ENCODE peak calls at places on chromosomes 5 and 9, in six cellular contexts. K, N, O, P, I and R are unnamed samples.

GRCh38 chr9:114263853-114264510 is 58.9 kb upstream of the ORM1 start:
- DNase-seq in N (peak; percentile 76), O (no peak), I (no peak), P (peak; percentile 52), K (no peak), R (no peak)

GRCh38 chr9:38067611-38067891 is 1.5 kb downstream of the SHB start:
- DNase-seq in I (no peak), K (no peak), P (peak; percentile 43), O (no peak), N (no peak), R (peak; percentile 59)

GRCh38 chr5:94113-94892 is 2.3 kb downstream of the PLEKHG4B start:
- DNase-seq in N (peak; percentile 37), O (no peak), P (no peak), I (no peak), K (no peak), R (no peak)

GRCh38 chr5:15499528-15500325 is at the start of gene FBXL7:
- DNase-seq in I (peak; percentile 70), N (peak; percentile 92), P (peak; percentile 94), O (no peak), K (no peak), R (peak; percentile 35)

GRCh38 chr5:68646142-68646541 is 430.6 kb downstream of the PIK3R1 start:
- DNase-seq in I (no peak), K (no peak), O (no peak), N (no peak), P (no peak), R (no peak)

GRCh38 chr5:116361171-116361967 is 213.3 kb downstream of the SEMA6A start:
- DNase-seq in O (no peak), I (no peak), P (peak; percentile 90), N (peak; percentile 87), K (no peak), R (peak; percentile 38)

GRCh38 chr9:124456341-124457078 is 6.3 kb downstream of the ADGRD2 start:
- DNase-seq in I (no peak), O (no peak), N (no peak), P (no peak), K (no peak), R (no peak)

GRCh38 chr5:175443514-175444059 is 395 bp downstream of the DRD1 start:
- DNase-seq in N (no peak), O (no peak), I (no peak), K (no peak), P (peak; percentile 44), R (no peak)

GRCh38 chr5:113450366-113451328 is 15.9 kb upstream of the TSSK1B start:
- DNase-seq in P (no peak), I (no peak), N (no peak), K (no peak), O (no peak), R (no peak)

GRCh38 chr5:3197237-3197636 is 398.4 kb upstream of the IRX1 start:
- DNase-seq in N (no peak), I (no peak), P (no peak), O (no peak), K (no peak), R (no peak)

GRCh38 chr5:2371419-2371710 is 380.1 kb downstream of the IRX2 start:
- DNase-seq in I (no peak), N (no peak), P (no peak), O (no peak), K (no peak), R (no peak)

GRCh38 chr5:101045689-101046088 is 142.6 kb upstream of the ST8SIA4 start:
- DNase-seq in P (no peak), O (no peak), I (no peak), N (no peak), K (no peak), R (no peak)

GRCh38 chr9:135815433-135816178 is 91.7 kb downstream of the CAMSAP1 start:
- DNase-seq in K (no peak), N (no peak), P (no peak), I (no peak), O (no peak), R (no peak)

GRCh38 chr9:92715488-92716231 is 45.7 kb upstream of the IPPK start:
- DNase-seq in P (no peak), N (no peak), O (no peak), K (no peak), I (no peak), R (no peak)

GRCh38 chr5:74035521-74035937 is 409.5 kb downstream of the ARHGEF28 start:
- DNase-seq in I (no peak), P (peak; percentile 68), N (peak; percentile 96), K (peak; percentile 8), O (no peak), R (peak; percentile 37)

GRCh38 chr9:69376651-69377050 is 51.6 kb downstream of the ENTREP1 start:
- DNase-seq in P (no peak), N (peak; percentile 90), O (no peak), I (no peak), K (no peak), R (no peak)

GRCh38 chr5:21195145-21195544 is 1207.1 kb upstream of the CDH18 start:
- DNase-seq in N (no peak), O (no peak), K (no peak), I (no peak), P (no peak), R (no peak)

GRCh38 chr9:73911814-73912213 is 585.3 kb upstream of the RORB start:
- DNase-seq in K (no peak), I (no peak), O (no peak), N (no peak), P (no peak), R (no peak)

GRCh38 chr5:150694638-150695037 is 6.2 kb downstream of the RBM22 start:
- DNase-seq in P (no peak), I (no peak), O (no peak), K (no peak), N (no peak), R (no peak)

GRCh38 chr5:98497391-98497790 is 276.1 kb upstream of the RGMB start:
- DNase-seq in P (no peak), N (no peak), I (no peak), O (no peak), K (no peak), R (no peak)

GRCh38 chr5:138833095-138833494 is 42.0 kb downstream of the LRRTM2 start:
- DNase-seq in I (no peak), K (no peak), N (no peak), O (no peak), P (peak; percentile 22), R (no peak)

GRCh38 chr9:85157763-85158162 is 488.2 kb downstream of the NTRK2 start:
- DNase-seq in I (no peak), N (no peak), K (no peak), O (no peak), P (no peak), R (no peak)

GRCh38 chr5:100182402-100182801 is 352.8 kb upstream of the FAM174A start:
- DNase-seq in N (no peak), K (no peak), O (no peak), I (no peak), P (no peak), R (no peak)

GRCh38 chr9:13688223-13688989 is 408.9 kb upstream of the MPDZ start:
- DNase-seq in N (no peak), I (no peak), K (no peak), O (no peak), P (peak; percentile 59), R (no peak)

GRCh38 chr9:5953743-5954707 is 61.4 kb downstream of the RANBP6 start:
- DNase-seq in O (no peak), P (no peak), I (peak; percentile 5), N (no peak), K (no peak), R (no peak)

GRCh38 chr5:163894645-163895044 is 389.2 kb downstream of the MAT2B start:
- DNase-seq in P (no peak), N (no peak), O (no peak), K (no peak), I (no peak), R (no peak)

GRCh38 chr9:83933804-83934203 is 12.6 kb upstream of the KIF27 start:
- DNase-seq in K (no peak), O (no peak), P (no peak), I (no peak), N (no peak), R (no peak)

GRCh38 chr5:96172436-96172835 is 210.8 kb upstream of the ELL2 start:
- DNase-seq in I (no peak), O (no peak), N (no peak), K (no peak), P (no peak), R (no peak)